ENCODE peak calls at places on chromosomes 5 and 9, in five cellular contexts. Z is stomach, L is esophagus muscularis mucosa, C is H1, G is GM12891. X is an unnamed sample.

GRCh38 chr9:70133253-70134208 is 89.9 kb downstream of the MAMDC2 start:
- DNase-seq in Z (no peak), L (peak), C (no peak), G (no peak), X (no peak)

GRCh38 chr5:159992566-159992965 is 16.4 kb upstream of the TTC1 start:
- DNase-seq in Z (no peak), L (no peak), C (no peak), G (no peak), X (no peak)

GRCh38 chr9:16705121-16705604 is 165.3 kb downstream of the BNC2 start:
- DNase-seq in Z (peak), L (peak), C (peak), G (no peak), X (no peak)

GRCh38 chr5:132225165-132226032 is 2.3 kb downstream of the P4HA2 start:
- DNase-seq in Z (peak), L (no peak), C (no peak), G (no peak), X (no peak)

GRCh38 chr5:93579561-93580386 is 1.2 kb downstream of the NR2F1-AS1 start:
- DNase-seq in Z (no peak), L (no peak), C (no peak), G (no peak), X (no peak)

GRCh38 chr5:72096602-72097205 is 10.6 kb upstream of the MAP1B start:
- DNase-seq in Z (no peak), L (no peak), C (no peak), G (no peak), X (no peak)

GRCh38 chr9:121763561-121764370 is 112.3 kb downstream of the DAB2IP start:
- DNase-seq in Z (no peak), L (no peak), C (no peak), G (no peak), X (no peak)

GRCh38 chr5:34699155-34700077 is 43.3 kb downstream of the RAI14 start:
- DNase-seq in Z (peak), L (no peak), C (no peak), G (no peak), X (no peak)

DNA sequence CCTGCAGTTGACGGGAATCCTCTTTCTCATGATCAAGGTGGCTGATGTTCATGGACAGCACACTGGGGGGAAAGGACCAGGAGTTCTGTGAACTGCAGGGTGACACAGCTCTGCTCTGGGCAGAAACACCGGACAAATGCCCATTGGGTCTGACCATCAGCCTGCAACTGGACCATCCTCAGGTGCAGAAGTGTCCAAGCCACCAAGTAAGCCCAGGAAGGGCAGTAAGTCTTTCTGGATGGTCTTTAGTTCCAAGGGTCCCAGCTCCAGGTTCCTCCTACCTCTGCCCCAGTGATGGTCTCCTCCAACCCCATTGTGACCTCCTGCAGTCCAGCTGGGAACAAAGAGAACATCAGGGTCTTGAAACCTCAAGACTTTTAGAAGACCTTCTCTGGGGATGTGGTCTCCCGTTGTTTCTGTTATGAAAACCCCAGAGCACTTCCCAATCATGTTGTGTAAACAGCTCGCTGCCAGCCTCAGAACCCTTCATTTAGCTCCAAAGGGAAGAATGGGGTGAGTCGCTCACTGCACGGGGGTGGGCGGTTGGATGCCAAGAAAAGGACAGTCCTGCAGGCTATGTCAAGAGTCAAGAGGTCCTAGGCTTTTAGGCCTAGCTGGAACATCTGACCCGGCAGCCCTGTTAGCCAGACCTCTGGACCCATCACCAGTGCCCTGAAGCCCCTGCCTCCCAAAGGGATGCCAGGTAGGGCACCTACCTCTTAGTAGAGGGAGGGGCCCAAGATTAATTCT is 41.8 kb upstream of the TCF7 start:
- DNase-seq in Z (no peak), L (no peak), C (no peak), G (no peak), X (no peak)
- TF ChIP-seq POLR2AphosphoS5 in Z (no peak), L (no peak), C (no peak), G (no peak), X (no peak)

DNA sequence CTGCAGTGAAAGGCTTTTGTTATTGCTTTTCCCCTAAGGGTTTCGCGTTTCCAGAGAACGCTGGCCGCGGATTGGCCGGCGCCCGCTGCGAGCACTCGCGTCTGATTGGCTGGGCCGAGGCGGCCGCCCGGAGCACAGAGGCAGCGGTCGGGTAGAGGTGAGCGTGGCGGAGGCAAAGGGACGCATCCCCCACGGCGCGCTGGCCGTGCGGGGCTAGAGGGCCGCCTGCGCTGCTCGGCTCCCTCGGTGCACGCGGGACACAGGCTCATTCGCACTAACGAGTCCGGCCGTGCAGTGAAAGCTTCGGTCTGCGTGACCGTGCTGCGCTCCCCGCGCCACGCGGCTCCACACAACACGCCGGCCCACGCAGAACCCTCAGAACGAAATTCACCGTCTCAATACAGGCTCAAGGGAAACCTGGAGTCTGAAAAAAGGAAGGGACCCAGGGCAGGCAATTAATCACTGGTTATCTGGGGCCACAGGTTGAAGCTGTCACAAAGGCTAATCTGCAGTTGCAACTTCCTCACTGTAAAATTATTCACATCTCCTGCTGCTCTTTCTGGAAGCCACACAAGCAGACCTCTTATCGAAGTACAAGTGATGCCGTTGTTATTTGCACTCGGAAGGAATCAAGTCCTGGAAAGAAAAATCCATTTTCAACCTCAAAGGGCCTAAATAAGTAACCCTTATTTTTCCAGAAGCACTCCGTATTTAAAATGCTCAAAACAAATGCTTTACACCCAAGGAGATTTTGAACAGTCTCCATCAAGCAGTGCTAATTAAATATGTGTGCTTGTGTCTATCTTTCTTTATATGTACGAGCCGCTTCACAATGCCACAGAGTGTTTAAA is 94.6 kb downstream of the ZNF608 start:
- DNase-seq in Z (peak), L (peak), C (no peak), G (peak), X (peak)
- TF ChIP-seq POLR2A in Z (no peak), L (no peak), C (peak), G (no peak), X (peak)

DNA sequence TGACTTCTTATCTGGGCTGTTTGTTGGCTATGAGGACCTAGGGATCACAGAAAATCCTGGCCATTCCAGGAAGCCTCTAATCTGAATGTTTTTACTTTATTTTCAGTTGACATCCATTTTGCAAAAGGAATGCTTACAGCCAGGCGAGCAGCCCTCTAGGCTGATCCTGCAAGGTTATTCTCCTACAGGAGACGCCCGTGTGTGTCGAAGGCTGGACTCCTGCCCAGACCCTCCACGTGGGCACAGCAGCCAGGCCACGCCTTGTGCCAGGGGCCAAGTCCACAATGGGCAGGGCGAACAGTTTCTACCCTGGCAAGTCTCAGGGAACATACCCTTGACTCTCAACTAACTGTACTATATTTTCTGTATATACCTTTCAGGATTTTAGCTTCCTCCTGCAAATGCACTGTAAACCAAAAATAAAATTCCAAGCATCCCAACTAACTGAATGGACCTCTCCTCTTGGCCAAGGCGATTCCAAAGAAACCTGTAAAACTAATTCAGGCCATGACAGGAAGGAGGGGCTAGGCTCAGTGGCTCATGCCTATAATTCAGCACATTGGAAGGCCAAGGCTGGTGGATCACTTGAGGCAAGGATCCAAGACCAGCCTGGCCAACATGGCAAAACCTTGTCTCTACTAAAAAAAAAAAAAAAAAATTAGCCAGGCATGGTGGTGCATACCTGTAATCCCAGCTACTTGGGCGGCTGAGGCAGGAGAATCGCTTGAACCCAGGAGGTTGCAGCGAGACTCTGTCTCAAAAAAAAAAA is 5.7 kb downstream of the CMBL start:
- DNase-seq in Z (peak), L (no peak), C (no peak), G (no peak), X (no peak)
- TF ChIP-seq POLR2AphosphoS5 in Z (peak), L (no peak), C (no peak), G (no peak), X (no peak)

DNA sequence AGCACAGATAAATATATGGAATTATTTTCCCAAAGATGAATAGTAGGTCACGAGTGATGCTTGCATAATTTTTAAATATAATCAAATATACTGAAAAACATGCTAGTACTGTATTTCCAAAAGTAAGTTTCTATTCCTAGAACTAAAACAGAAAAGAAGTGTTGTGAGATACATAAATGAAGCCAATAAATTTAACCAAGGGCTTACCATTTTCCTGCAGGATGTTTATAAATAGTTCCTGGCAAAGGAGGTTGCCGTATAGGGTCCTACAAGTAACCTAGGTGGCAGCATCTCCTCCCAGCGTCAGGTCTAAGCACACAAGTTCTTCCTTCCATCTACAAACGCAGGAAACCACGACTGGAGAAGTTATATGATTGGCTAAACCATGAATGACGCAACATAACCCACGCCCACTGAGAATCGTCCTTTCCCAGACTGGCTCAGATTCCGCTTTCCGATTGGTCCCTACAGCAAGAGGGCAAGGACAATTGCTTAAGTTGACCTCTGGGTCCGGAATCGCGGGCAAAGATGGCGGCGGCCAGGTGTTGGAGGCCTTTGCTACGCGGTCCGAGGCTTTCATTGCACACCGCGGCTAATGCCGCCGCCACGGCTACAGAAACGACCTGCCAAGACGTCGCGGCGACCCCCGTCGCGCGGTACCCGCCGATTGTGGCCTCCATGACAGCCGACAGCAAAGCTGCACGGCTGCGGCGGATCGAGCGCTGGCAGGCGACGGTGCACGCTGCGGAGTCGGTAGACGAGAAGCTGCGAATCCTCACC is at the start of gene MRPS30:
- DNase-seq in Z (peak), L (peak), C (peak), G (peak), X (peak)
- TF ChIP-seq POLR2A in Z (no peak), L (no peak), C (peak), G (peak), X (peak)

GRCh38 chr5:50440651-50441478 is at the start of gene EMB:
- DNase-seq in Z (peak), L (no peak), C (peak), G (peak), X (peak)
- TF ChIP-seq POLR2AphosphoS5 in Z (peak), L (no peak), C (no peak), G (peak), X (peak)